ENCODE peak calls at places on chromosomes 6 and 20, in nine cellular contexts. E is A549; V is neural progenitor cell; D is CD8-positive, alpha-beta T cell; N is uterus; P is fibroblast of mammary gland; T is AG09309; I is psoas muscle; B is OCI-LY7. K is an unnamed sample.

GRCh38 chr6:113632220-113632864 is 224.8 kb upstream of the MARCKS start:
- DNase-seq in E (peak; percentile 41), V (no peak), D (no peak), N (no peak), P (peak; percentile 91), T (peak; percentile 86), I (peak; percentile 40), B (peak; percentile 27), K (peak; percentile 93)

GRCh38 chr20:5448449-5449118 is 131.8 kb upstream of the PROKR2 start:
- DNase-seq in E (peak; percentile 70), V (peak; percentile 73), D (no peak), N (no peak), P (peak; percentile 43), T (no peak), I (no peak), B (peak; percentile 57), K (peak; percentile 2)

GRCh38 chr6:157629220-157629619 is 193.8 kb upstream of the SNX9 start:
- DNase-seq in E (no peak), V (no peak), D (no peak), N (no peak), P (peak; percentile 26), T (no peak), I (no peak), B (no peak), K (peak; percentile 88)

GRCh38 chr6:87718662-87719433 is 16.8 kb upstream of the AKIRIN2 start:
- DNase-seq in E (no peak), V (no peak), D (no peak), N (no peak), P (peak; percentile 60), T (no peak), I (no peak), B (no peak), K (no peak)

GRCh38 chr6:147246853-147247635 is 42.8 kb downstream of the STXBP5 start:
- DNase-seq in E (no peak), V (no peak), D (no peak), N (no peak), P (no peak), T (no peak), I (no peak), B (no peak), K (no peak)

GRCh38 chr20:32709528-32710121 is 33.6 kb downstream of the COMMD7 start:
- DNase-seq in E (no peak), V (no peak), D (no peak), N (no peak), P (no peak), T (no peak), I (no peak), B (no peak), K (no peak)

GRCh38 chr6:159110013-159110412 is 59.2 kb upstream of the FNDC1 start:
- DNase-seq in E (peak; percentile 28), V (peak; percentile 63), D (no peak), N (no peak), P (peak; percentile 66), T (peak; percentile 13), I (no peak), B (peak; percentile 60), K (peak; percentile 18)

GRCh38 chr6:25017486-25017885 is 81.7 kb upstream of the RIPOR2 start:
- DNase-seq in E (no peak), V (no peak), D (no peak), N (no peak), P (no peak), T (no peak), I (no peak), B (peak; percentile 31), K (peak; percentile 41)

GRCh38 chr6:13590574-13591153 is 16.3 kb downstream of the SIRT5 start:
- DNase-seq in E (no peak), V (no peak), D (no peak), N (no peak), P (no peak), T (no peak), I (no peak), B (no peak), K (no peak)

GRCh38 chr20:19233025-19233794 is 20.8 kb downstream of the SLC24A3 start:
- DNase-seq in E (no peak), V (no peak), D (no peak), N (peak; percentile 84), P (no peak), T (no peak), I (no peak), B (no peak), K (no peak)

GRCh38 chr20:24814556-24815195 is 134.4 kb upstream of the CST7 start:
- DNase-seq in E (no peak), V (no peak), D (no peak), N (no peak), P (no peak), T (no peak), I (no peak), B (no peak), K (no peak)

GRCh38 chr6:109079981-109080380 is 14.7 kb downstream of the SESN1 start:
- DNase-seq in E (no peak), V (no peak), D (no peak), N (peak; percentile 81), P (no peak), T (no peak), I (peak; percentile 32), B (peak; percentile 70), K (no peak)

DNA sequence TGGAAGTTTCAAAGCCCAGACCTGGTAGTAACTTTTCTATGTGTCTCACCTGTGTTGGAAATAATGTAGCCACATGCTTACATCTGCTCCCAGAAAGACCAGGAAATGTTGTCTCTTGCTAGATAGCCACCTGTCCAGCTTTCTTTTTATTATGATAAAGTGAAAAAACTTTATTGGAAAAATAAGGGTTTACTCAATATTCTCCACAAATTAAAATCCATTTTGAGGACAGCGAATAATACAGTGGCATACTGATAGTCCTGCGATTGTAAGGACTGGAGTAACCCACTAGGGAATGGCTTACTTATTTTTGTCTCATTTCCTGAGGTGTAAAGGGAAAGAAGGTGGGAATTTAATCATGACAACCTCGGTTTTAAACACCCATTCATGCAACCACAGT is 100.1 kb downstream of the HFE start:
- DNase-seq in E (no peak), V (no peak), D (no peak), N (no peak), P (no peak), T (no peak), I (no peak), B (no peak), K (no peak)
- H3K4me3 ChIP-seq in E (no peak overlapping the region), V (peak overlapping the region; percentile 81), D (no peak overlapping the region), N (no peak overlapping the region), P (no peak overlapping the region), T (no peak overlapping the region), I (no peak overlapping the region), B (peak overlapping the region; percentile 72), K (no peak overlapping the region)

DNA sequence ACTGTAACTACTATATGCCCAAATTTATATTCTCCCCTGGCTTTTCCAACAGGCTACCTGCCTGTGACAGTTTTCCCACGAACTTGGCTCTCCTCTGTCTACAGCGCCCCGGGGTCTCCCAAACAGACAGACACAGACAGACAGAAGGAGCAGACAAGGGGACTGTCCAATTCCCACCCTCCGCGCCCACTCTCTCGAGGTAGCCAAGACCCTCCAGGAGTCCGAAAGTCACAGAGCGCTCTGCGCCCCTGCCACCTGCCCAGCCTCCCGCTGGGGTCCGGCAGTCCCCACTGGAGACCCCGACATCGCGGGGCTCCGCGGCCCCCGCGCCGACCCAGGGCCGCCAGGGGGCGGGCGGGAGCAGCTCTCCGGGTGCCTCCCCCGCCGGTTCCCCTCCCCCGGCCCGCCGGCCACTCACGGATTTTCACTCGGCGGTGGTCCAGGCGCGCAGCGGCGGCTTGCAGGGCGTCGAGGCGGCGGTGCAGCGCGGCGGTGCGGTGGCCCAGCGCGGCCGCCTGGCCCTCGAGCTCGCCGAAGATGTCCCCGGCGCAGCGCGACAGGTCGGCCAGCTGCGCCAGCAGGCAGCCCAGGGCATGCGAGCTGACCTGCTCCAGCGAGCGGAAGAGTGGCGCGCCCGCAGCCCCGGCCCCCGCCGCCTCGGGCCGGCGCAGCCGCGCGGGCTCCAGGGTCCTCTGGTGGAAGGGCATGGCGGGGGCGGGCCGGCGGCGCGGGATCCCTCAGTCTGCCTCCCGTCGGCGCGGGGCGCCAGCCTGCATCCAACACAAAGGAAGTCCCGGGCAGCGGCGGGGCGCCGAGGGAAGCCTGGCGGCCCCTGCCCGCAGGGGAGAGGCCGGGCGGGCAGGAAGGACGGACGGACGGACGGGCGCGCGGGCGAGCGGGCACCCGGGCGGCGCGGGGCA is 81.3 kb upstream of the CCDC28A start:
- DNase-seq in E (peak; percentile 77), V (peak; percentile 80), D (peak; percentile 14), N (peak; percentile 57), P (peak; percentile 37), T (no peak), I (peak; percentile 77), B (peak; percentile 53), K (peak; percentile 22)
- TF ChIP-seq CTCF in E (peak; percentile 77), V (peak; percentile 83), D (peak; percentile 65), N (peak; percentile 52), P (peak; percentile 28), T (peak; percentile 49), I (peak; percentile 85), B (peak; percentile 80), K (peak; percentile 28)

DNA sequence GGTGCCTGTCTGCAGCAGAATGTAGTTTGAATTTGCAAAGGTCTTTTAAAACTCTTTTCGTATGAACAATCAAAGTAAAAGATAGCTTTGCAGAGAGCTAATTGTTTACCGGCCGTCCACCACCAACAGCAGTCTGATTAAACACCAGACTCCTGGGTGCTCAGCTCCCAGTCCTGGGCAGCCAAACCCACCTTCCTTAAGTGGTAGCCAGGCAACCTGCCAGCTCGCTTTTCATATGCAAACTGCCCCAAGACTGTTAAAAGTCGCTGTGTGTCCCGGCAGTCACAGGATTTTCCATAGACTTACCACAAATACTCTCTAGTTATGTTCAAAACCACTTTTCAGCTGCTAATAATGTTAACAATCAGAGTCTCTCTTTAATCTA is 849 bp downstream of the THBS2 start:
- DNase-seq in E (no peak), V (peak; percentile 63), D (no peak), N (peak; percentile 58), P (no peak), T (no peak), I (no peak), B (no peak), K (peak; percentile 38)
- H3K4me3 ChIP-seq in E (no peak overlapping the region), V (peak overlapping the region; percentile 32), D (no peak overlapping the region), N (peak overlapping the region; percentile 52), P (peak overlapping the region; percentile 97), T (peak overlapping the region; percentile 68), I (peak overlapping the region; percentile 23), B (no peak overlapping the region), K (peak overlapping the region; percentile 87)

DNA sequence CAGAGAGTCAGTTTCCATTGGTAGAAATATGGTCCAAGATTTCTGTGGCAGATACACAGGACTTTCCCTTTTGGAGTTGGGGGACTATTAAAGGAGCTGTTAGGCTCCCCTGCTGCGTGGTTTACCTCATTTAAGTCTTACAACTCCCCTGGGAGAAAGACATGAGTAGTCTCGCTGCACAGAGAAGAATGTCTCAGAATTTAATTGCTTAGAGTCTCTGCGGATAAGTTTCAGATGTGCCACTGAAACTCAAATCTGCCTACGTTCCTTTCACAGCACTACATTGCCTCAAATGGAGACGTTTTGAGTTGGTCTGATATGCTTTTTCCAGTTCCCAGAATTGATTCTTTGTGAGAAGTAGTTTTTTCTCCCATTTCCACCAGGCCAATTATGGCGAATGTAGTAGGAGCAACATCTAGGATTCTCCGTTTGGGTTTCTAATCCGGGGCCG is 585 bp upstream of the SLC35F1 start:
- DNase-seq in E (no peak), V (peak; percentile 7), D (no peak), N (no peak), P (no peak), T (no peak), I (no peak), B (no peak), K (no peak)
- TF ChIP-seq CTCF in E (no peak), V (no peak), D (no peak), N (no peak), P (no peak), T (no peak), I (no peak), B (no peak), K (no peak)

K was measured in astrocyte.